ENCODE peak calls at places on chromosomes 7 and 10, in nine cellular contexts. O is neural progenitor cell, S is PC-3, R is HepG2, H is astrocyte, F is mammary epithelial cell, W is HCT116, J is fibroblast of lung, D is MM.1S. A is an unnamed sample.

GRCh38 chr10:75102830-75103673 is 8.4 kb upstream of the SAMD8 start:
- DNase-seq in S (no peak), R (no peak), F (no peak), J (no peak), H (no peak), O (no peak), D (no peak), W (no peak), A (no peak)

GRCh38 chr10:132516771-132517725 is 20.5 kb upstream of the INPP5A start:
- DNase-seq in F (peak; percentile 61), D (no peak), J (peak; percentile 96), W (no peak), O (peak; percentile 55), S (peak; percentile 75), R (peak; percentile 92), H (peak; percentile 93), A (peak; percentile 98)

GRCh38 chr10:89207181-89207800 is at the start of gene CH25H:
- DNase-seq in F (peak; percentile 66), W (no peak), S (peak; percentile 14), R (no peak), H (peak; percentile 64), J (peak; percentile 81), O (peak; percentile 81), D (peak; percentile 7), A (peak; percentile 96)

GRCh38 chr7:47568569-47568968 is 13.3 kb downstream of the TNS3 start:
- DNase-seq in F (no peak), D (no peak), O (no peak), J (no peak), R (no peak), S (no peak), H (no peak), W (no peak), A (no peak)

GRCh38 chr7:157830331-157830730 is 493.5 kb downstream of the DNAJB6 start:
- DNase-seq in O (no peak), J (no peak), D (no peak), W (no peak), F (no peak), S (no peak), H (no peak), R (no peak), A (no peak)

GRCh38 chr10:31820096-31820495 is 108.5 kb downstream of the ARHGAP12 start:
- DNase-seq in F (no peak), R (no peak), S (no peak), W (no peak), O (no peak), J (no peak), H (peak; percentile 39), D (no peak), A (peak; percentile 63)

GRCh38 chr7:25638042-25638441 is 409.8 kb upstream of the NPVF start:
- DNase-seq in R (no peak), J (no peak), D (no peak), H (no peak), O (no peak), F (no peak), W (no peak), S (no peak), A (no peak)

GRCh38 chr10:99579971-99580370 is 40.3 kb downstream of the SLC25A28 start:
- DNase-seq in D (no peak), O (no peak), J (no peak), W (no peak), H (no peak), S (peak; percentile 5), F (no peak), R (no peak), A (no peak)

GRCh38 chr10:118238573-118239240 is 103.4 kb downstream of the FAM204A start:
- DNase-seq in J (no peak), F (peak; percentile 44), O (no peak), H (no peak), R (no peak), D (no peak), W (no peak), S (peak; percentile 47), A (peak; percentile 94)

GRCh38 chr7:45061352-45061751 is 27.4 kb downstream of the NACAD start:
- DNase-seq in H (no peak), W (no peak), F (no peak), O (no peak), D (no peak), R (no peak), S (no peak), J (no peak), A (no peak)

GRCh38 chr7:45065031-45065995 is 23.5 kb downstream of the NACAD start:
- DNase-seq in O (no peak), D (no peak), W (no peak), H (no peak), J (no peak), F (no peak), R (no peak), S (no peak), A (no peak)

GRCh38 chr7:45064047-45064725 is 24.6 kb downstream of the NACAD start:
- DNase-seq in D (no peak), W (no peak), O (no peak), F (no peak), S (no peak), R (no peak), J (no peak), H (no peak), A (no peak)

GRCh38 chr7:45060295-45060694 is 28.5 kb downstream of the NACAD start:
- DNase-seq in H (no peak), F (no peak), D (no peak), J (no peak), S (no peak), O (no peak), R (no peak), W (no peak), A (no peak)

GRCh38 chr7:45061807-45062206 is 27.0 kb downstream of the NACAD start:
- DNase-seq in D (no peak), O (no peak), R (no peak), F (no peak), S (no peak), H (no peak), W (no peak), J (no peak), A (no peak)
- H2AFZ ChIP-seq in D (no peak overlapping the region), O (no peak overlapping the region), R (no peak overlapping the region), F (no peak overlapping the region), S (no peak overlapping the region), H (no peak overlapping the region), W (no peak overlapping the region), J (no peak overlapping the region), A (no peak overlapping the region)

GRCh38 chr7:142796501-142797341 is 26.0 kb downstream of the PRSS2 start:
- DNase-seq in F (no peak), R (no peak), J (no peak), S (peak; percentile 23), H (no peak), D (no peak), O (peak; percentile 50), W (no peak), A (peak; percentile 24)
- TF ChIP-seq EZH2 in F (no peak), R (no peak), J (no peak), S (no peak), H (peak; percentile 85), D (no peak), O (peak; percentile 88), W (no peak), A (no peak)

DNA sequence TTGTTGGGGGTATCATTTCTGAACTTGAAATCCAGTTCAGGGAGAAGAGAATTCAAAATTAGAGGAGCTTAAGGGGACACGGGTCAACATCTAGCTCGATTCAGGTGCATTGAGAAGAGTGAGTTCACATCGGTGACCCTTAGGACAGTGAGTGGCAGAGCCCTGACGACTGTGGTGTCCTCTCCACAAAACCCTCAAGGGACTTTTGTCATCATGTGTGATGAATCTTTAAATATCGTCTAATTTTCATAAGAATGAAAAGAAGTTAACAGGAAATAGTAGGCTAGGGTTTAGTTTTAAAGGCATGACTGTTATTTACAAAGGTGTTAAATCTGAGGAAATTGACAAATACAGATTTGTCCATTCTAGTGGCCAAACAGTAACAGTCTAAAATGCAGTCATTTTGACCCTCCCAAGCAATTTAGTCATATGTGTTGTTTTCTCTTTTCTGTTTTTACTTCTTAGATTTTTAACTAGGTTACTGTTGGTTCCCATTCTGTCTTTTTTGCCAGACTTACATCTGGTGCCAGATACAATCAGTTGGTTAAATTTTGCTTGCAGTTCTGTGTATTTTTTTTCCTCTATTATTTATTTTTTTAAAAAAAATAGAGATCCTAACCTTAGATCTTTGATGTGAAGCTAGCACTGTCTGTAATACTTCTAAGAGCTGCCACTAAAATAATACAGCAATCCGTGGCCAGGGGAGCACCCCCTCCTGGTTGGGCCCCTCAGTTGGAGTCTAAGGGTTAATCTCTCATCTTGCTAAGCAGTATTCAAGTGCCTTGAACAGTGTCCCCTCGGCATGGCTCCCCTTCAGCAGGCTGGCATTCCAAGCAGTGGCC is 34.9 kb upstream of the SH2B2 start:
- DNase-seq in O (peak; percentile 73), D (no peak), J (no peak), S (no peak), H (no peak), F (no peak), R (no peak), W (no peak), A (no peak)
- H2AFZ ChIP-seq in O (no peak overlapping the region), D (no peak overlapping the region), J (no peak overlapping the region), S (no peak overlapping the region), H (no peak overlapping the region), F (no peak overlapping the region), R (no peak overlapping the region), W (no peak overlapping the region), A (no peak overlapping the region)

GRCh38 chr7:150977382-150978135 is 562 bp downstream of the KCNH2 start:
- DNase-seq in S (no peak), J (no peak), O (peak; percentile 43), R (no peak), F (no peak), W (no peak), H (no peak), D (no peak), A (no peak)
- TF ChIP-seq EZH2 in S (no peak), J (peak; percentile 97), O (no peak), R (no peak), F (peak; percentile 92), W (no peak), H (peak; percentile 90), D (no peak), A (peak; percentile 67)

GRCh38 chr7:147070886-147071285 is 954.3 kb downstream of the CNTNAP2 start:
- DNase-seq in R (no peak), H (no peak), F (no peak), D (no peak), W (no peak), J (no peak), S (no peak), O (no peak), A (no peak)

GRCh38 chr7:147068877-147069276 is 952.3 kb downstream of the CNTNAP2 start:
- DNase-seq in J (no peak), O (no peak), R (no peak), H (no peak), D (no peak), S (no peak), W (no peak), F (no peak), A (no peak)

DNA sequence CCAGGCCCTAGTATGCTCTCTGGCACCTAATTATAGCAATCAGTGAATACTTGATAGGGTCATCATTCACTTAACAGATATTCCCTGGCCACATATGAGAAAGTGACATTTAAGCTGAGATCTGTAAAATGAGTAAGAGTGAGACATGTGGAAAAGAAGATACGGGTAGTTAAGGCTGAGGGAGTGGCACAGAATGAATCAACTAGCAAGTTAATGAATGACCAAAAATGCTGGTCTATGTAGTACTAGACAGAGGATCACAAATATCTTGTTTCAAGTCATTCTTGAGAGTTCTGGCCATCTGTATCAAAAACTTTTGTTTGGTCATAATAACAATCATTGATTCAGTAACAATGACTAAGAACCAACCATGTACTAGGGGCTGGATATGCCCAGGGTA is 954.9 kb downstream of the CNTNAP2 start:
- DNase-seq in H (no peak), F (no peak), S (no peak), R (no peak), D (no peak), W (no peak), O (no peak), J (no peak), A (no peak)
- H2AFZ ChIP-seq in H (no peak overlapping the region), F (no peak overlapping the region), S (no peak overlapping the region), R (no peak overlapping the region), D (no peak overlapping the region), W (no peak overlapping the region), O (no peak overlapping the region), J (no peak overlapping the region), A (no peak overlapping the region)

GRCh38 chr7:27213150-27213903 is 13.4 kb upstream of the HOXA13 start:
- DNase-seq in D (no peak), H (no peak), R (no peak), F (no peak), S (no peak), W (no peak), O (no peak), J (no peak), A (no peak)
- TF ChIP-seq EZH2 in D (no peak), H (peak; percentile 72), R (no peak), F (no peak), S (no peak), W (no peak), O (peak; percentile 95), J (peak; percentile 74), A (no peak)